ENCODE peak calls at places on chromosomes 2 and 18, in seven cellular contexts. O, K, V, F, N, E and D are unnamed samples.

GRCh38 chr2:231640646-231641111 is 48.0 kb downstream of the TEX44 start:
- DNase-seq in F (peak), O (peak), N (no peak), K (peak), E (no peak), V (no peak), D (no peak)

GRCh38 chr2:159592446-159592845 is 23.9 kb downstream of the BAZ2B start:
- DNase-seq in K (no peak), F (no peak), V (no peak), N (no peak), O (no peak), E (no peak), D (no peak)

GRCh38 chr2:231604101-231604684 is 11.5 kb downstream of the TEX44 start:
- DNase-seq in O (peak), E (no peak), V (peak), F (peak), K (peak), N (peak), D (no peak)

GRCh38 chr18:79422022-79422782 is 26.5 kb downstream of the NFATC1 start:
- DNase-seq in K (no peak), N (no peak), V (no peak), F (no peak), O (no peak), E (no peak), D (no peak)

GRCh38 chr2:240435457-240435954 is at the start of gene GPC1:
- DNase-seq in K (peak), O (peak), V (peak), E (no peak), F (peak), N (peak), D (no peak)

GRCh38 chr2:12587729-12588522 is 128.8 kb upstream of the TRIB2 start:
- DNase-seq in E (no peak), O (no peak), F (no peak), V (no peak), N (no peak), K (no peak), D (no peak)

GRCh38 chr2:150410809-150411208 is 76.7 kb downstream of the RND3 start:
- DNase-seq in F (no peak), E (no peak), K (no peak), O (no peak), N (no peak), V (no peak), D (no peak)

GRCh38 chr18:72342933-72343332 is 201.2 kb downstream of the CBLN2 start:
- DNase-seq in O (no peak), E (no peak), K (no peak), V (no peak), N (no peak), F (no peak), D (no peak)

GRCh38 chr2:197137234-197137633 is 173.3 kb downstream of the ANKRD44 start:
- DNase-seq in K (no peak), O (no peak), F (no peak), E (no peak), V (no peak), N (no peak), D (no peak)